ENCODE peak calls at places on chromosomes 13 and 19, in nine cellular contexts. T is A673; Y is cardiac muscle cell; R is CD8-positive, alpha-beta T cell; Z is pancreas; F is HFFc6; O is uterus; P is HL-60; U is K562. D is an unnamed sample.

GRCh38 chr19:8609210-8610040 is 1.1 kb downstream of the ADAMTS10 start:
- DNase-seq in T (peak; percentile 70), O (peak; percentile 52), P (no peak), Z (no peak), F (peak; percentile 6), Y (peak; percentile 68), U (peak; percentile 42), R (no peak), D (peak; percentile 94)

GRCh38 chr13:99959538-99960230 is 11.9 kb downstream of the ZIC5 start:
- DNase-seq in U (no peak), O (no peak), F (no peak), R (no peak), Z (no peak), T (no peak), P (no peak), Y (peak; percentile 9), D (no peak)

GRCh38 chr19:31175564-31176348 is 173.5 kb downstream of the TSHZ3 start:
- DNase-seq in F (no peak), P (no peak), U (no peak), R (no peak), T (no peak), O (no peak), Y (no peak), Z (no peak), D (no peak)

GRCh38 chr13:68056816-68057710 is 826.9 kb upstream of the PCDH9 start:
- DNase-seq in Y (no peak), R (no peak), O (no peak), P (no peak), T (no peak), Z (peak; percentile 4), F (no peak), U (no peak), D (peak; percentile 15)

GRCh38 chr19:56507446-56508281 is at the start of gene ZNF471:
- DNase-seq in F (peak; percentile 91), Y (peak; percentile 93), T (peak; percentile 95), O (peak; percentile 99), Z (peak; percentile 97), R (peak; percentile 73), P (peak; percentile 95), U (no peak), D (peak; percentile 47)

GRCh38 chr13:60335531-60335930 is 61.5 kb upstream of the TDRD3 start:
- DNase-seq in Z (no peak), U (no peak), T (peak; percentile 64), F (no peak), O (no peak), Y (no peak), P (no peak), R (no peak), D (no peak)

GRCh38 chr19:15628236-15629002 is 12.3 kb upstream of the CYP4F3 start:
- DNase-seq in Y (no peak), O (no peak), U (no peak), F (no peak), R (no peak), Z (no peak), P (no peak), T (no peak), D (no peak)

GRCh38 chr19:14354445-14354844 is 26.8 kb upstream of the ADGRE5 start:
- DNase-seq in T (no peak), R (no peak), Z (no peak), F (no peak), Y (no peak), U (peak; percentile 86), O (no peak), P (no peak), D (no peak)

GRCh38 chr13:42720116-42720857 is 61.1 kb upstream of the FAM216B start:
- DNase-seq in T (peak; percentile 81), U (peak; percentile 5), Y (no peak), O (peak; percentile 63), R (no peak), F (peak; percentile 94), P (peak; percentile 88), Z (peak; percentile 25), D (peak; percentile 94)

GRCh38 chr19:3440082-3440481 is 40.2 kb downstream of the SMIM24 start:
- DNase-seq in R (peak; percentile 35), O (no peak), P (no peak), U (peak; percentile 73), Z (no peak), T (peak; percentile 45), Y (no peak), F (no peak), D (peak; percentile 63)

GRCh38 chr19:42132030-42132628 is at the start of gene POU2F2:
- DNase-seq in Z (no peak), O (no peak), T (no peak), R (peak; percentile 84), P (no peak), U (peak; percentile 36), Y (no peak), F (no peak), D (peak; percentile 67)

GRCh38 chr19:48606463-48607358 is at the start of gene SPACA4:
- DNase-seq in F (no peak), U (no peak), T (no peak), P (no peak), Z (no peak), R (no peak), O (no peak), Y (no peak), D (no peak)

GRCh38 chr13:113208424-113209335 is at the start of gene PCID2:
- DNase-seq in R (peak; percentile 91), Z (peak; percentile 83), O (peak; percentile 81), F (peak; percentile 70), P (peak; percentile 74), Y (peak; percentile 94), U (peak; percentile 86), T (peak; percentile 94), D (peak; percentile 95)
- TF ChIP-seq CTCF in R (no peak), Z (no peak), O (peak; percentile 43), F (no peak), P (no peak), Y (no peak), U (no peak), T (no peak), D (no peak)

GRCh38 chr13:90420683-90421082 is 926.8 kb upstream of the MIR17HG start:
- DNase-seq in F (no peak), P (no peak), O (no peak), T (no peak), R (no peak), Y (no peak), U (no peak), Z (no peak), D (no peak)
- TF ChIP-seq CTCF in F (peak; percentile 58), P (no peak), O (no peak), T (peak; percentile 33), R (no peak), Y (peak; percentile 9), U (no peak), Z (no peak), D (no peak)

DNA sequence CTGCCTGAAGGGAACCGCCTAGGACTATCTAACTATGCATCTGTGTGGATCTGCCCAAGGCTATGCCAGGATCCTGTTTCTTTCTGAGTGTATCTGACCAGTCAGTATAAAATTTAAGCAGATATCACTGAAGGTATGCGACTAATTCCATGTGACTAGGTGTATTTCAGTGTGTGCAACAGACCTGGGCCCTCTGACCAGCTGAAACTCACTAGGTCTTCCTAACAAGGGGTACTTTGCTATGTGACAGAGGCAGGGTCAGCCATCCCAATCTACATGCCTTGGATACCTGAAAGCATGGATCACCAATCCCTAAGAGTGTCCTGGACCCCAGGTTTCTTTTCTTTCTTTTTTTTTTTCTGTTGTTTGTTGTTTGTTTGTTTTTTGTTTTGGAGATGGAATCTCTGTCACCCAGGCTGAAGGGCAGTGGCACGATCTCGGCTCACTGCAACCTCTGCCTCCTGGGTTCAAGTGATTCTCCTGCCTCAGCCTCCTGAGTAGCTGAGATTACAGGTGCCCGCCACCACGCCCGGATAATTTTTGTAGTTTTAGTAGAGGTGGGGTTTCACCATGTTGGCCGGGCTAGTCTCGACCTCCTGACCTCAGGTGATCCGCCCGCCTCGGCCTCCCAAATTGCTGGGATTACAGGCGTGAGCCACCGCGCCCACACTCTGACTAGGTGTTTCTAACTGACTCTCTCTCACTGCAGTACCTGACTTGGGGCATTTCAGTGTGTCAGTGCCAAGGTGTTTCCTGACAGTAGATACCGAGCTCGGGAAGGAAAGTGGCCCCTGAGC is 43.5 kb downstream of the FCGBP start:
- DNase-seq in P (no peak), O (no peak), F (no peak), R (no peak), Z (no peak), T (no peak), U (no peak), Y (no peak), D (no peak)
- TF ChIP-seq CTCF in P (no peak), O (no peak), F (no peak), R (no peak), Z (no peak), T (no peak), U (no peak), Y (no peak), D (no peak)

DNA sequence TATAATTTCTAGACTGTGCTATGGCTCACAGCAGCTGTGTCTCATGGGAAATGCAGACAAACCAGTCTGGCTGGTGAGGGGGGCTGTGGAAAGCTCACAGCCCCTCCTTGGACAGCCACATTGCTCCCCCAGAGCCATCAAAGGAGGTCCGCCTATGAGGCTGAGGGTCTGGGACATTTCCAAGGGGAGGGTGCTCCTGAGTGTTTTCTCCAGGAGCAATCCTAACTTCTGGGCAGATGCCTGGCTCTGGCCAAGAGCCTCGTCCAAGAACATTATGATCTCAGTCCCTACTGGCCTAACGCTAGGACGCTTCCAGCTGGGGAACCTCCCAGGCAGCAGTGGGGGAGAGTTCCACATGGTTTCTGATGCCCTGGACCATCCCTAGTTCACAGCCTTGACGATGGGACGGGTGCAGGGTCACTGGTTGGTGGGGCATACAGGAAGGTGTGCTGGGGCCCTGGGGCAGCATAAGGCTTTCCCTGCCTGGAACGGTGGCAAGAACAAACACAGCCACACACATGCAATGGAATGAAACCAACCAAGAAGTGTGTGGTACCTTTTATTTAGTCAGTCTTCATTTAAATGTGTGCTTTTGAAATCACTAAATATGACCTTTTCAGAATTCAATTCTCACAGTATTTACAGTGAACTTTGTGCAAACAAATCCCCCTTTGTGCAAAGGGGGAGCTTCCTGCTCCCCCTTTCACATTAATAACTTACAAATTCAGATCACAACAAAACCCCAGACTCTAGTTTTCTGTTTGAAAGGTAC is 60.6 kb downstream of the CDADC1 start:
- DNase-seq in U (no peak), P (no peak), F (no peak), Z (peak; percentile 65), R (no peak), O (peak; percentile 95), T (no peak), Y (no peak), D (no peak)
- TF ChIP-seq CTCF in U (no peak), P (no peak), F (no peak), Z (no peak), R (no peak), O (peak; percentile 5), T (no peak), Y (no peak), D (no peak)

DNA sequence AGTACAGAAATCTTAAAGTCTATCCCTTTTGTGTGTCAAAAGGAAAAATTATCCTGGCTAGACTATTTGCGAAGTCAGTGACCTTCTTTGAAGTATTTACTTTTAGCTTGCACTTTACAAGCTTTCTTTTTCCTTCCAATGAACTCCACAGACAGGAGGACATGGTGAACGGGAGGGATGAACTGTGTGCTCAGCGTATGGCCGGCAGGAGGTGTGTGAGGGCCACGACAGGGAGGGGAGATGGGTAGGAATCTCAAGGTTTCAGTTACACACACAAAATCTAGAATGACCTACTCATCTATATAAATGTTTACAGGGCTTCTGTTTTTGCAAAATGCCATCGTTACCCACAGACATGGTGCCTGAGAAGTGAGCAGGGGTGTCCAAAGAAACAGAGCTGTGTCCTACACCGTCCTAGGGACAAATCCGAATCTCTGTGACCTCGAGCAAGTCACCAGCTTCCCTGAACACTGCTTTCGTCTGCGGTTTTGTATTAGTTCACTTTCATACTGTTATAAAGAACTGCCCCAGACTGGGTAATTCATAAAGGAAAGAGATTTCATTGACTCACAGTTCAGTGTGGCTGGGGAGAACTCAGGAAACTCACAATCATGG is 537.2 kb downstream of the LIG4 start:
- DNase-seq in T (no peak), O (no peak), P (no peak), U (no peak), R (no peak), Z (no peak), Y (peak; percentile 15), F (no peak), D (no peak)
- TF ChIP-seq CTCF in T (no peak), O (no peak), P (no peak), U (no peak), R (no peak), Z (no peak), Y (no peak), F (no peak), D (no peak)